ENCODE peak calls at places on chromosomes 6 and 20, in nine cellular contexts. Q is lower lobe of right lung; T is psoas muscle; L is NCI-H345; B is RPMI7951; E is activated T-cell treated with anti-CD3 and anti-CD28 coated beads, Interleukin-2, amount 50 U/mL, for 72 hours; Z is stimulated activated CD8-positive, alpha-beta memory T cell treated with anti-CD3 and anti-CD28 coated beads, Interleukin-2, amount 100 ng/mL, for 1 hour; W is AG08396; N is A549. M is an unnamed sample.

GRCh38 chr6:89148016-89148750 is 2.3 kb downstream of the PM20D2 start:
- DNase-seq in Q (no peak), T (no peak), L (no peak), B (peak), E (peak), Z (no peak), W (no peak), N (no peak), M (no peak)

GRCh38 chr20:2314759-2315439 is 19.1 kb downstream of the TGM3 start:
- DNase-seq in Q (no peak), T (peak), L (peak), B (peak), E (no peak), Z (no peak), W (peak), N (no peak), M (no peak)

GRCh38 chr20:33811763-33812672 is 870 bp downstream of the CHMP4B start:
- DNase-seq in Q (peak), T (peak), L (peak), B (peak), E (peak), Z (no peak), W (peak), N (peak), M (peak)

GRCh38 chr6:17574871-17575560 is 25.1 kb upstream of the FAM8A1 start:
- DNase-seq in Q (no peak), T (no peak), L (no peak), B (peak), E (no peak), Z (no peak), W (peak), N (no peak), M (no peak)

GRCh38 chr6:21594427-21595264 is 1.1 kb downstream of the SOX4 start:
- DNase-seq in Q (peak), T (peak), L (peak), B (peak), E (peak), Z (no peak), W (peak), N (peak), M (peak)

GRCh38 chr6:167907837-167908681 is 81.3 kb downstream of the AFDN start:
- DNase-seq in Q (no peak), T (no peak), L (peak), B (peak), E (no peak), Z (no peak), W (peak), N (peak), M (no peak)

GRCh38 chr6:7726416-7727149 is 684 bp downstream of the BMP6 start:
- DNase-seq in Q (no peak), T (peak), L (peak), B (no peak), E (peak), Z (no peak), W (peak), N (peak), M (no peak)

GRCh38 chr6:34004706-34005105 is 141.2 kb downstream of the GRM4 start:
- DNase-seq in Q (no peak), T (no peak), L (no peak), B (no peak), E (no peak), Z (no peak), W (no peak), N (no peak), M (no peak)

GRCh38 chr20:59933296-59933848 is at the start of gene SYCP2:
- DNase-seq in Q (peak), T (peak), L (no peak), B (peak), E (peak), Z (peak), W (peak), N (peak), M (peak)

GRCh38 chr20:63830821-63831593 is at the start of gene ZBTB46:
- DNase-seq in Q (peak), T (peak), L (peak), B (peak), E (peak), Z (no peak), W (peak), N (peak), M (peak)

GRCh38 chr6:1436334-1437306 is 47.2 kb downstream of the FOXF2 start:
- DNase-seq in Q (no peak), T (no peak), L (peak), B (peak), E (peak), Z (no peak), W (peak), N (peak), M (peak)

GRCh38 chr6:73180718-73181619 is 44.3 kb downstream of the KHDC1L start:
- DNase-seq in Q (no peak), T (no peak), L (peak), B (peak), E (no peak), Z (no peak), W (peak), N (peak), M (no peak)

GRCh38 chr20:32991386-32991785 is 12.8 kb downstream of the SUN5 start:
- DNase-seq in Q (no peak), T (no peak), L (no peak), B (no peak), E (no peak), Z (no peak), W (no peak), N (no peak), M (no peak)

GRCh38 chr6:292506-293184 is 358 bp downstream of the DUSP22 start:
- DNase-seq in Q (peak), T (peak), L (no peak), B (peak), E (peak), Z (peak), W (peak), N (peak), M (peak)

GRCh38 chr20:10093087-10093591 is 58.4 kb downstream of the ANKEF1 start:
- DNase-seq in Q (no peak), T (no peak), L (no peak), B (peak), E (no peak), Z (no peak), W (peak), N (peak), M (no peak)

GRCh38 chr20:7090753-7091310 is 323.3 kb downstream of the BMP2 start:
- DNase-seq in Q (no peak), T (no peak), L (no peak), B (no peak), E (no peak), Z (no peak), W (no peak), N (no peak), M (no peak)

GRCh38 chr20:35277531-35278395 is at the start of gene MMP24OS:
- DNase-seq in Q (peak), T (peak), L (peak), B (peak), E (peak), Z (peak), W (peak), N (peak), M (peak)